ENCODE peak calls at places on chromosomes 2 and 18, in four cellular contexts. P is body of pancreas, I is right lobe of liver, K is heart left ventricle. Q is an unnamed sample.

GRCh38 chr2:20205915-20206524 is 18.9 kb downstream of the SDC1 start:
- ATAC-seq in P (peak), I (peak), K (no peak), Q (no peak)

GRCh38 chr18:32677578-32677977 is 95.2 kb downstream of the KLHL14 start:
- ATAC-seq in P (no peak), I (no peak), K (no peak), Q (no peak)

GRCh38 chr2:25230128-25230527 is 61.7 kb upstream of the POMC start:
- ATAC-seq in P (no peak), I (no peak), K (no peak), Q (no peak)

GRCh38 chr2:150601280-150602038 is 114.0 kb upstream of the RND3 start:
- ATAC-seq in P (peak), I (peak), K (no peak), Q (peak)

GRCh38 chr2:164388511-164388910 is 232.8 kb downstream of the GRB14 start:
- ATAC-seq in P (no peak), I (no peak), K (no peak), Q (no peak)

GRCh38 chr2:79622508-79622907 is 109.7 kb downstream of the CTNNA2 start:
- ATAC-seq in P (no peak), I (no peak), K (no peak), Q (no peak)

GRCh38 chr2:142975239-142975638 is 97.8 kb downstream of the KYNU start:
- ATAC-seq in P (no peak), I (peak), K (no peak), Q (no peak)

GRCh38 chr2:61327173-61327572 is 143.7 kb downstream of the USP34 start:
- ATAC-seq in P (no peak), I (no peak), K (no peak), Q (no peak)

GRCh38 chr18:21439453-21439852 is 161.1 kb downstream of the ESCO1 start:
- ATAC-seq in P (no peak), I (peak), K (no peak), Q (peak)

GRCh38 chr2:152428800-152429637 is 94.0 kb downstream of the FMNL2 start:
- ATAC-seq in P (no peak), I (no peak), K (no peak), Q (no peak)

GRCh38 chr2:120620025-120620793 is 115.5 kb upstream of the GLI2 start:
- ATAC-seq in P (no peak), I (no peak), K (no peak), Q (no peak)

GRCh38 chr2:221680548-221680947 is 108.4 kb upstream of the EPHA4 start:
- ATAC-seq in P (no peak), I (no peak), K (no peak), Q (no peak)

GRCh38 chr2:20674974-20675679 is 8.2 kb downstream of the GDF7 start:
- ATAC-seq in P (no peak), I (peak), K (peak), Q (peak)

GRCh38 chr2:148653437-148653836 is 8.9 kb downstream of the EPC2 start:
- ATAC-seq in P (no peak), I (peak), K (peak), Q (no peak)

GRCh38 chr2:62337403-62337802 is 141.5 kb downstream of the B3GNT2 start:
- ATAC-seq in P (no peak), I (no peak), K (no peak), Q (no peak)

GRCh38 chr2:121255363-121255762 is 29.6 kb downstream of the TFCP2L1 start:
- ATAC-seq in P (peak), I (no peak), K (no peak), Q (no peak)

GRCh38 chr2:221097568-221097915 is 474.6 kb downstream of the EPHA4 start:
- ATAC-seq in P (no peak), I (no peak), K (no peak), Q (no peak)

GRCh38 chr2:71261534-71261933 is 34.6 kb upstream of the PAIP2B start:
- ATAC-seq in P (no peak), I (no peak), K (peak), Q (no peak)

GRCh38 chr18:41906528-41907256 is 48.3 kb upstream of the PIK3C3 start:
- ATAC-seq in P (no peak), I (peak), K (no peak), Q (no peak)

GRCh38 chr2:151070253-151070652 is 191.4 kb downstream of the RBM43 start:
- ATAC-seq in P (no peak), I (no peak), K (no peak), Q (no peak)

DNA sequence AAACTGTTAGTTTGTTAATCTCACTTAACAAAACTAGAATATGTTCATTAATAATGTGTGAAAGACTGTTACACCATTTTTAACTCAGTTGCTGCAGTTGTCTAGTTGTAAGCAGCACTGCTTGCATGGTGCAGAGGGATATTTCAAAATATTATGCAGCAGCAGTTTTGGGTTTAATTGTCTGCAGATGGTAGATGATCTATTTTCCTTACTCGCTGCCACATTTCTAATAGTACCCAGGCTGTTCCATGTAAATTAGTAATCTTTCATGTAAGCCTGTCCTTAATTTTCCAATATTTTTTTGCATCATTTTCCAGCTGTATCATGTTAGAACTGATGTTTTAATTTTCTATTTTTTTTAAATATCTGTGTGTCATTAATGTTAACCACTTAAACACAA is 488.1 kb upstream of the RAB12 start:
- ATAC-seq in P (no peak), I (no peak), K (no peak), Q (no peak)
- TF ChIP-seq POLR2A in P (no peak), I (no peak), K (no peak), Q (no peak)

GRCh38 chr2:33478968-33479691 is 2.7 kb downstream of the RASGRP3 start:
- ATAC-seq in P (no peak), I (no peak), K (peak), Q (no peak)

GRCh38 chr2:33477473-33478468 is 1.3 kb downstream of the RASGRP3 start:
- ATAC-seq in P (no peak), I (peak), K (peak), Q (no peak)

GRCh38 chr2:33475381-33476099 is 909 bp upstream of the RASGRP3 start:
- ATAC-seq in P (peak), I (peak), K (peak), Q (peak)

GRCh38 chr2:33476793-33477190 is 343 bp downstream of the RASGRP3 start:
- ATAC-seq in P (no peak), I (peak), K (no peak), Q (no peak)

GRCh38 chr2:33476100-33476792 is at the start of gene RASGRP3:
- ATAC-seq in P (peak), I (peak), K (peak), Q (peak)
- TF ChIP-seq POLR2A in P (no peak), I (peak), K (no peak), Q (peak)

GRCh38 chr2:69768217-69768616 is 26.3 kb downstream of the ANXA4 start:
- ATAC-seq in P (no peak), I (no peak), K (no peak), Q (no peak)
- TF ChIP-seq POLR2A in P (no peak), I (no peak), K (no peak), Q (no peak)

GRCh38 chr2:73989972-73990371 is 5.3 kb downstream of the TET3 start:
- ATAC-seq in P (no peak), I (no peak), K (no peak), Q (no peak)
- TF ChIP-seq POLR2A in P (no peak), I (no peak), K (no peak), Q (no peak)

GRCh38 chr2:43313642-43314017 is 87.2 kb upstream of the ZFP36L2 start:
- ATAC-seq in P (peak), I (peak), K (peak), Q (no peak)

GRCh38 chr2:43311276-43311675 is 84.9 kb upstream of the ZFP36L2 start:
- ATAC-seq in P (peak), I (peak), K (no peak), Q (peak)

GRCh38 chr2:43314299-43314927 is 88.0 kb upstream of the ZFP36L2 start:
- ATAC-seq in P (no peak), I (peak), K (no peak), Q (no peak)

GRCh38 chr2:43315482-43315881 is 89.1 kb upstream of the ZFP36L2 start:
- ATAC-seq in P (no peak), I (no peak), K (no peak), Q (no peak)

GRCh38 chr2:43312751-43313641 is 86.6 kb upstream of the ZFP36L2 start:
- ATAC-seq in P (peak), I (peak), K (peak), Q (no peak)
- TF ChIP-seq POLR2A in P (no peak), I (no peak), K (no peak), Q (no peak)

DNA sequence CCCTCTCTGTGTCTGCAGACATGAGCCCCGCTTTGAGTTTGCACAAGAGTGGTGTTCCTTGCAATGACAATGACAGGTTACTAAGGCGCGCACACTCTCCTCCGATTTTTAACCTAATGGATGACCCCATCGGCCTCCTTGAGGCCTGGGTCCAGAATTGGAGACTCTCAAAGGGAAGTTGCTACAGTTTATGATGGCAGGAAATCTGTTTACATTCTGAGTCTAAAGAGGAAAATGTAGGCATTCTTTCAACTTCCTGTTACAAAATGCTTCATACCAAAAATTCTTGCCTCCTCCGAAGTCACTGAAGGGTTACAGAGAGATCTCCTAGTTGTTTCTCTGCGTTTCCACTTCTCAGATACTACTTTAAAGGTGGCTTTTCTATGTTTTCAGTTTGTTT is 225.3 kb upstream of the AGAP1 start:
- ATAC-seq in P (no peak), I (no peak), K (no peak), Q (no peak)
- TF ChIP-seq POLR2A in P (no peak), I (no peak), K (no peak), Q (no peak)

GRCh38 chr18:23689616-23690504 is 607 bp downstream of the LAMA3 start:
- ATAC-seq in P (peak), I (peak), K (peak), Q (peak)

GRCh38 chr18:23684515-23685197 is 4.6 kb upstream of the LAMA3 start:
- ATAC-seq in P (no peak), I (no peak), K (peak), Q (no peak)

GRCh38 chr18:23690505-23691068 is 1.3 kb downstream of the LAMA3 start:
- ATAC-seq in P (no peak), I (no peak), K (no peak), Q (no peak)

GRCh38 chr18:23688528-23688927 is 725 bp upstream of the LAMA3 start:
- ATAC-seq in P (no peak), I (no peak), K (no peak), Q (no peak)

GRCh38 chr18:23689031-23689615 is at the start of gene LAMA3:
- ATAC-seq in P (peak), I (peak), K (peak), Q (peak)
- TF ChIP-seq POLR2A in P (no peak), I (peak), K (no peak), Q (no peak)

DNA sequence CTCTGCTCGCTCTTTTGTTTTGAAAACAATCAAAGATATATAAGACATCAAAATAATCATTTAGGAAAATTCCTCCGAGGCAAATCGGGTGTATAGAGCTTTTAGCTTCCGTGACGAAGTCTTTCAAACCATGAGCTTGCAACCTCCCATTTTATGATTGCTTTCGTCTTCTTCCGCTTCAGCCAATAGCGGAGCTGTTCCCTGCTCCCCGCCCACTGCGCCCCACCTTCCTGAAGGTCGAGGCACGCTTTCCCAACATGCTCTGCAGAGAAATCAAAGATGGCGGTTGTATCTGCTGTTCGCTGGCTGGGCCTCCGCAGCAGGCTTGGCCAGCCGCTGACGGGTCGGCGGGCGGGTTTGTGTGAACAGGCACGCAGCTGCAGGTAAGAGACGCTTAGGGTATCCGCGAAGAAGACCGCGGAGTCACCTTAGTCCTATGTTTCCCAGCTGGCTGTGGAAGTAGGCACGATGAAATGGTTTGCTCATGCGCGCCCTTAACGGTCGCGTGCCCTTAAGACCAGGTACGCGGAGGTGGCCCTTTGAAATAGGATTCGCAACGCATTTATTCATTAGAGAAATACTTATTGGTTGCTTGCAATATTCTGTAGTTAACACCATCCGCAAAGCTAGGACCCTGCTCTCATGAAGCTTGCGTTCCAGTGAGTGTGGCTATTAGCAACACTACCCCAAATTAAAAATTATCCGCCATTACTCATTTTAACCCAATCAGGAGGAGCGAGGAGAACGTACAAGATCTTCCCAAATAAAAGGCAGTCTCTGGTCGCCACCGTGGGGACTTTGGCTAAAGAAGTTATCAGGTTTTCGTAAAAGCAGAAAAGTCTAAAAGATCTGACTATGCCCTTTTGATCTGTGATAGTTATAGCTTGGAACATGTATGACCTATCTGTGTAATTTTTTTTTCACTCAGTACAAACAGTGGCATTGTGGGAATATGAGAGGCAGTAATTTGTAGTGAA is at the start of gene PTCD3:
- ATAC-seq in P (peak), I (peak), K (peak), Q (peak)
- TF ChIP-seq POLR2A in P (peak), I (peak), K (no peak), Q (peak)

GRCh38 chr2:27211241-27211942 is 449 bp upstream of the ATRAID start:
- ATAC-seq in P (peak), I (peak), K (no peak), Q (peak)
- TF ChIP-seq POLR2A in P (no peak), I (no peak), K (no peak), Q (no peak)